ENCODE peak calls at places on chromosomes 11 and 22, in four cellular contexts. One of them, this sample, is unnamed.

GRCh38 chr11:93169950-93170561 is 27.7 kb downstream of the SLC36A4 start:
- DNase-seq in COR-L47: peak; percentile 32
- DNase-seq in HEK293T: no peak
- DNase-seq in NAMALWA: peak; percentile 37
- DNase-seq in this sample: no peak

GRCh38 chr11:123194308-123195181 is 503 bp downstream of the CLMP start:
- DNase-seq in COR-L47: peak; percentile 48
- DNase-seq in HEK293T: peak; percentile 53
- DNase-seq in NAMALWA: no peak
- DNase-seq in this sample: no peak

GRCh38 chr22:46481386-46481785 is 56.0 kb downstream of the CELSR1 start:
- DNase-seq in NAMALWA: peak; percentile 13
- DNase-seq in COR-L47: peak; percentile 23
- DNase-seq in HEK293T: no peak
- DNase-seq in this sample: no peak

GRCh38 chr22:39896313-39896996 is 2.9 kb upstream of the ENTHD1 start:
- DNase-seq in HEK293T: no peak
- DNase-seq in COR-L47: no peak
- DNase-seq in NAMALWA: no peak
- DNase-seq in this sample: no peak

GRCh38 chr11:101974255-101974654 is 57.9 kb upstream of the ANGPTL5 start:
- DNase-seq in COR-L47: no peak
- DNase-seq in HEK293T: no peak
- DNase-seq in NAMALWA: no peak
- DNase-seq in this sample: peak; percentile 2

GRCh38 chr11:66316849-66317251 is at the start of gene CD248:
- DNase-seq in COR-L47: no peak
- DNase-seq in HEK293T: no peak
- DNase-seq in NAMALWA: no peak
- DNase-seq in this sample: peak; percentile 36

GRCh38 chr11:94809251-94809650 is 41.1 kb downstream of the AMOTL1 start:
- DNase-seq in HEK293T: no peak
- DNase-seq in COR-L47: no peak
- DNase-seq in NAMALWA: no peak
- DNase-seq in this sample: no peak

GRCh38 chr11:63762662-63763505 is 5.7 kb downstream of the ZFTA start:
- DNase-seq in HEK293T: no peak
- DNase-seq in NAMALWA: no peak
- DNase-seq in COR-L47: no peak
- DNase-seq in this sample: peak; percentile 38

GRCh38 chr11:121372028-121372427 is 79.5 kb downstream of the SC5D start:
- DNase-seq in NAMALWA: no peak
- DNase-seq in COR-L47: peak; percentile 54
- DNase-seq in HEK293T: no peak
- DNase-seq in this sample: no peak

GRCh38 chr22:24703101-24703500 is 71.4 kb downstream of the PIWIL3 start:
- DNase-seq in HEK293T: no peak
- DNase-seq in NAMALWA: no peak
- DNase-seq in COR-L47: peak; percentile 49
- DNase-seq in this sample: no peak

GRCh38 chr11:11521306-11522002 is 100.4 kb downstream of the GALNT18 start:
- DNase-seq in NAMALWA: no peak
- DNase-seq in HEK293T: no peak
- DNase-seq in COR-L47: no peak
- DNase-seq in this sample: no peak

GRCh38 chr11:88320149-88320559 is 17.4 kb downstream of the CTSC start:
- DNase-seq in NAMALWA: no peak
- DNase-seq in COR-L47: no peak
- DNase-seq in HEK293T: peak; percentile 31
- DNase-seq in this sample: no peak

GRCh38 chr11:68117896-68118470 is 3.2 kb downstream of the CHKA start:
- DNase-seq in HEK293T: no peak
- DNase-seq in COR-L47: no peak
- DNase-seq in NAMALWA: no peak
- DNase-seq in this sample: no peak

GRCh38 chr22:16953206-16954059 is 54.6 kb downstream of the GAB4 start:
- DNase-seq in HEK293T: peak; percentile 4
- DNase-seq in COR-L47: no peak
- DNase-seq in NAMALWA: no peak
- DNase-seq in this sample: no peak

GRCh38 chr11:15625691-15626090 is 511.0 kb downstream of the INSC start:
- DNase-seq in NAMALWA: no peak
- DNase-seq in COR-L47: no peak
- DNase-seq in HEK293T: no peak
- DNase-seq in this sample: no peak

GRCh38 chr22:24731786-24732185 is 42.7 kb downstream of the PIWIL3 start:
- DNase-seq in NAMALWA: no peak
- DNase-seq in HEK293T: no peak
- DNase-seq in COR-L47: no peak
- DNase-seq in this sample: peak; percentile 52

GRCh38 chr11:62398011-62398994 is 20.5 kb upstream of the SCGB1A1 start:
- DNase-seq in COR-L47: no peak
- DNase-seq in NAMALWA: no peak
- DNase-seq in HEK293T: peak; percentile 3
- DNase-seq in this sample: no peak

GRCh38 chr22:40218723-40219294 is 41.1 kb downstream of the TNRC6B start:
- DNase-seq in COR-L47: no peak
- DNase-seq in HEK293T: no peak
- DNase-seq in NAMALWA: no peak
- DNase-seq in this sample: no peak

GRCh38 chr11:12691473-12691872 is 17.3 kb downstream of the TEAD1 start:
- DNase-seq in COR-L47: no peak
- DNase-seq in NAMALWA: no peak
- DNase-seq in HEK293T: no peak
- DNase-seq in this sample: no peak

GRCh38 chr11:133824593-133824992 is 20.7 kb downstream of the SPATA19 start:
- DNase-seq in HEK293T: no peak
- DNase-seq in NAMALWA: no peak
- DNase-seq in COR-L47: no peak
- DNase-seq in this sample: no peak

GRCh38 chr11:10452211-10452767 is 2.8 kb upstream of the AMPD3 start:
- DNase-seq in COR-L47: no peak
- DNase-seq in NAMALWA: no peak
- DNase-seq in HEK293T: no peak
- DNase-seq in this sample: no peak

GRCh38 chr11:118569670-118570069 is 2.5 kb upstream of the ARCN1 start:
- DNase-seq in COR-L47: no peak
- DNase-seq in HEK293T: no peak
- DNase-seq in NAMALWA: no peak
- DNase-seq in this sample: no peak

GRCh38 chr22:42856179-42856864 is 751 bp downstream of the ARFGAP3 start:
- DNase-seq in HEK293T: no peak
- DNase-seq in COR-L47: peak; percentile 43
- DNase-seq in NAMALWA: peak; percentile 52
- DNase-seq in this sample: peak; percentile 75

GRCh38 chr11:33132510-33132909 is 28.8 kb downstream of the CSTF3 start:
- DNase-seq in HEK293T: no peak
- DNase-seq in COR-L47: no peak
- DNase-seq in NAMALWA: no peak
- DNase-seq in this sample: no peak

GRCh38 chr11:43697679-43698078 is 17.1 kb downstream of the HSD17B12 start:
- DNase-seq in NAMALWA: no peak
- DNase-seq in HEK293T: no peak
- DNase-seq in COR-L47: no peak
- DNase-seq in this sample: no peak

GRCh38 chr11:89477175-89477574 is 14.0 kb downstream of the NOX4 start:
- DNase-seq in COR-L47: peak; percentile 33
- DNase-seq in NAMALWA: no peak
- DNase-seq in HEK293T: no peak
- DNase-seq in this sample: no peak

GRCh38 chr11:122069946-122070345 is 46.1 kb downstream of the BLID start:
- DNase-seq in NAMALWA: peak; percentile 18
- DNase-seq in HEK293T: no peak
- DNase-seq in COR-L47: peak; percentile 23
- DNase-seq in this sample: peak; percentile 96

GRCh38 chr11:57515332-57516060 is at the start of gene SLC43A1:
- DNase-seq in NAMALWA: peak; percentile 63
- DNase-seq in COR-L47: peak; percentile 12
- DNase-seq in HEK293T: peak; percentile 55
- DNase-seq in this sample: no peak

GRCh38 chr22:49199224-49199623 is 628.4 kb downstream of the BRD1 start:
- DNase-seq in COR-L47: no peak
- DNase-seq in HEK293T: no peak
- DNase-seq in NAMALWA: no peak
- DNase-seq in this sample: no peak

GRCh38 chr11:65491614-65492386 is 7.0 kb upstream of the MALAT1 start:
- DNase-seq in COR-L47: peak; percentile 98
- DNase-seq in HEK293T: no peak
- DNase-seq in NAMALWA: peak; percentile 44
- DNase-seq in this sample: peak; percentile 89

GRCh38 chr11:64234840-64235379 is 526 bp downstream of the VEGFB start:
- DNase-seq in NAMALWA: peak; percentile 65
- DNase-seq in COR-L47: no peak
- DNase-seq in HEK293T: no peak
- DNase-seq in this sample: no peak

GRCh38 chr22:42179616-42180015 is 49.0 kb upstream of the CYP2D6 start:
- DNase-seq in COR-L47: no peak
- DNase-seq in HEK293T: no peak
- DNase-seq in NAMALWA: no peak
- DNase-seq in this sample: no peak

This sample was measured in dermis microvascular lymphatic vessel endothelial cell.